ENCODE peak calls at places on chromosomes 12 and 14, in nine cellular contexts. W is T follicular helper cell, A is endothelial cell of umbilical vein, R is AG04449, P is NCI-H1417, L is left lobe of liver, Q is kidney glomerular epithelial cell, E is fibroblast of the conjunctiva, G is left ventricle myocardium inferior. V is an unnamed sample.

GRCh38 chr12:116037941-116038837 is 239.3 kb downstream of the MED13L start:
- DNase-seq in W (no peak), A (no peak), R (peak), P (no peak), L (no peak), Q (peak), E (no peak), G (no peak), V (no peak)

GRCh38 chr12:120342567-120343537 is 15.3 kb upstream of the PLA2G1B start:
- DNase-seq in W (no peak), A (no peak), R (no peak), P (no peak), L (no peak), Q (no peak), E (no peak), G (no peak), V (no peak)

GRCh38 chr14:23580152-23580926 is 1.7 kb upstream of the JPH4 start:
- DNase-seq in W (no peak), A (no peak), R (no peak), P (no peak), L (peak), Q (no peak), E (no peak), G (no peak), V (no peak)

GRCh38 chr12:59370933-59371332 is 224.9 kb upstream of the SLC16A7 start:
- DNase-seq in W (no peak), A (no peak), R (no peak), P (no peak), L (no peak), Q (no peak), E (no peak), G (no peak), V (no peak)

GRCh38 chr14:103372552-103373304 is 12.5 kb upstream of the MARK3 start:
- DNase-seq in W (no peak), A (peak), R (peak), P (no peak), L (no peak), Q (peak), E (peak), G (no peak), V (peak)

GRCh38 chr14:55915464-55915863 is 202.7 kb upstream of the PELI2 start:
- DNase-seq in W (no peak), A (peak), R (no peak), P (no peak), L (no peak), Q (no peak), E (no peak), G (no peak), V (no peak)

GRCh38 chr12:75814856-75815754 is 216.5 kb downstream of the PHLDA1 start:
- DNase-seq in W (no peak), A (peak), R (peak), P (peak), L (no peak), Q (peak), E (peak), G (no peak), V (peak)

GRCh38 chr14:57884175-57884574 is 18.3 kb upstream of the SLC35F4 start:
- DNase-seq in W (no peak), A (no peak), R (no peak), P (no peak), L (no peak), Q (no peak), E (no peak), G (no peak), V (no peak)

GRCh38 chr14:56962431-56962830 is 152.2 kb upstream of the OTX2 start:
- DNase-seq in W (no peak), A (no peak), R (no peak), P (no peak), L (no peak), Q (no peak), E (no peak), G (no peak), V (no peak)

GRCh38 chr14:63465347-63465746 is 77.8 kb downstream of the PPP2R5E start:
- DNase-seq in W (no peak), A (no peak), R (no peak), P (no peak), L (no peak), Q (no peak), E (no peak), G (no peak), V (no peak)

GRCh38 chr14:68792830-68793733 is at the start of gene ZFP36L1:
- DNase-seq in W (peak), A (peak), R (peak), P (peak), L (peak), Q (peak), E (peak), G (peak), V (peak)

GRCh38 chr12:109532721-109533486 is 40.4 kb downstream of the MMAB start:
- DNase-seq in W (no peak), A (no peak), R (no peak), P (no peak), L (no peak), Q (no peak), E (no peak), G (no peak), V (no peak)

GRCh38 chr12:53805067-53805466 is 53.3 kb upstream of the CISTR start:
- DNase-seq in W (no peak), A (no peak), R (no peak), P (no peak), L (no peak), Q (no peak), E (no peak), G (no peak), V (peak)

GRCh38 chr14:67999693-68000384 is 180.3 kb downstream of the RAD51B start:
- DNase-seq in W (no peak), A (peak), R (peak), P (no peak), L (no peak), Q (peak), E (no peak), G (no peak), V (no peak)

GRCh38 chr12:47901285-47902093 is 3.3 kb downstream of the VDR start:
- DNase-seq in W (no peak), A (no peak), R (no peak), P (no peak), L (no peak), Q (no peak), E (no peak), G (no peak), V (no peak)

GRCh38 chr12:77377116-77377515 is 311.7 kb upstream of the E2F7 start:
- DNase-seq in W (no peak), A (no peak), R (no peak), P (no peak), L (no peak), Q (no peak), E (no peak), G (no peak), V (no peak)

GRCh38 chr12:111066744-111067437 is 146.5 kb upstream of the MYL2 start:
- DNase-seq in W (no peak), A (no peak), R (no peak), P (no peak), L (no peak), Q (no peak), E (no peak), G (no peak), V (no peak)

GRCh38 chr12:89731614-89732013 is 23.0 kb upstream of the ATP2B1 start:
- DNase-seq in W (no peak), A (no peak), R (no peak), P (peak), L (no peak), Q (no peak), E (peak), G (no peak), V (no peak)

GRCh38 chr14:70289138-70289537 is 70.3 kb downstream of the COX16 start:
- DNase-seq in W (no peak), A (no peak), R (no peak), P (no peak), L (no peak), Q (no peak), E (no peak), G (no peak), V (no peak)

GRCh38 chr12:92080390-92081285 is 65.0 kb downstream of the BTG1 start:
- DNase-seq in W (no peak), A (no peak), R (peak), P (no peak), L (no peak), Q (peak), E (no peak), G (no peak), V (no peak)

GRCh38 chr12:105355752-105356151 is 25.3 kb downstream of the C12orf75 start:
- DNase-seq in W (no peak), A (no peak), R (peak), P (no peak), L (no peak), Q (peak), E (no peak), G (no peak), V (peak)

GRCh38 chr14:22886500-22887259 is 3.7 kb downstream of the REM2 start:
- DNase-seq in W (peak), A (peak), R (no peak), P (peak), L (no peak), Q (peak), E (peak), G (peak), V (no peak)

GRCh38 chr12:102197789-102198188 is at the start of gene PMCH:
- DNase-seq in W (no peak), A (peak), R (no peak), P (no peak), L (no peak), Q (peak), E (no peak), G (no peak), V (peak)

GRCh38 chr14:93128785-93129459 is 13.2 kb upstream of the ITPK1 start:
- DNase-seq in W (no peak), A (no peak), R (no peak), P (no peak), L (no peak), Q (no peak), E (no peak), G (no peak), V (no peak)

GRCh38 chr12:83404521-83404920 is 717.8 kb downstream of the TMTC2 start:
- DNase-seq in W (no peak), A (no peak), R (no peak), P (no peak), L (no peak), Q (no peak), E (no peak), G (no peak), V (no peak)

GRCh38 chr14:67735361-67735921 is 33.8 kb downstream of the RDH12 start:
- DNase-seq in W (no peak), A (peak), R (no peak), P (no peak), L (no peak), Q (no peak), E (no peak), G (no peak), V (no peak)

GRCh38 chr12:123258593-123258992 is 13.1 kb downstream of the CDK2AP1 start:
- DNase-seq in W (no peak), A (no peak), R (no peak), P (no peak), L (no peak), Q (no peak), E (no peak), G (no peak), V (no peak)

GRCh38 chr12:288687-289086 is 26.1 kb upstream of the SLC6A13 start:
- DNase-seq in W (no peak), A (no peak), R (peak), P (no peak), L (no peak), Q (no peak), E (no peak), G (peak), V (no peak)

GRCh38 chr12:96020314-96021003 is 14.9 kb downstream of the LTA4H start:
- DNase-seq in W (no peak), A (no peak), R (no peak), P (no peak), L (no peak), Q (no peak), E (no peak), G (no peak), V (no peak)

GRCh38 chr14:86915416-86915815 is 1077.6 kb downstream of the GALC start:
- DNase-seq in W (no peak), A (no peak), R (no peak), P (no peak), L (no peak), Q (no peak), E (peak), G (no peak), V (no peak)

GRCh38 chr14:44620106-44621019 is 113.3 kb upstream of the FSCB start:
- DNase-seq in W (no peak), A (no peak), R (no peak), P (no peak), L (no peak), Q (peak), E (no peak), G (no peak), V (no peak)

GRCh38 chr12:70733385-70733784 is 96.2 kb upstream of the PTPRB start:
- DNase-seq in W (no peak), A (peak), R (no peak), P (peak), L (no peak), Q (peak), E (peak), G (no peak), V (no peak)

GRCh38 chr12:94753071-94753779 is 102.9 kb upstream of the TMCC3 start:
- DNase-seq in W (no peak), A (no peak), R (no peak), P (no peak), L (peak), Q (no peak), E (no peak), G (no peak), V (no peak)

GRCh38 chr12:77118696-77119095 is 53.3 kb upstream of the E2F7 start:
- DNase-seq in W (no peak), A (no peak), R (no peak), P (no peak), L (no peak), Q (no peak), E (no peak), G (no peak), V (no peak)

GRCh38 chr12:2679816-2680675 is 114.7 kb upstream of the FKBP4 start:
- DNase-seq in W (no peak), A (no peak), R (no peak), P (no peak), L (no peak), Q (no peak), E (no peak), G (no peak), V (no peak)

GRCh38 chr14:94145902-94146527 is 16.6 kb upstream of the IFI27L2 start:
- DNase-seq in W (no peak), A (no peak), R (no peak), P (peak), L (no peak), Q (no peak), E (no peak), G (no peak), V (no peak)

GRCh38 chr12:118981285-118982201 is at the start of gene SRRM4:
- DNase-seq in W (no peak), A (no peak), R (no peak), P (peak), L (no peak), Q (no peak), E (no peak), G (no peak), V (no peak)

GRCh38 chr12:10554228-10554970 is 48.7 kb downstream of the EIF2S3B start:
- DNase-seq in W (no peak), A (no peak), R (no peak), P (no peak), L (no peak), Q (no peak), E (no peak), G (no peak), V (no peak)